ENCODE peak calls at places on chromosomes 6 and 20, in four cellular contexts. J is nephron progenitor cell, C is mesothelial cell of epicardium, Q is anterior cingulate cortex. R is an unnamed sample.

GRCh38 chr6:31473244-31473643 is 24.7 kb upstream of the MICB start:
- DNase-seq in J (no peak), Q (no peak), C (no peak), R (peak)

GRCh38 chr20:60583741-60584140 is 625.5 kb downstream of the CDH26 start:
- DNase-seq in J (no peak), C (no peak), Q (no peak), R (no peak)

GRCh38 chr20:25624500-25624939 is 706 bp upstream of the NANP start:
- DNase-seq in J (no peak), C (no peak), Q (peak), R (no peak)

GRCh38 chr20:23637282-23638221 is at the start of gene CST3:
- DNase-seq in C (peak), Q (no peak), J (peak), R (peak)

GRCh38 chr6:142868917-142869316 is 76.1 kb downstream of the HIVEP2 start:
- DNase-seq in C (no peak), Q (no peak), J (no peak), R (no peak)

GRCh38 chr6:134026597-134026996 is 25.8 kb downstream of the SLC2A12 start:
- DNase-seq in C (no peak), Q (no peak), J (no peak), R (no peak)

GRCh38 chr6:135054238-135054574 is 416 bp downstream of the HBS1L start:
- DNase-seq in J (no peak), Q (no peak), C (no peak), R (no peak)

GRCh38 chr6:111841822-111842221 is 31.4 kb downstream of the FYN start:
- DNase-seq in Q (no peak), C (no peak), J (no peak), R (no peak)

GRCh38 chr6:131740161-131740560 is 29.3 kb upstream of the CTAGE9 start:
- DNase-seq in C (no peak), Q (no peak), J (no peak), R (no peak)

GRCh38 chr6:166145751-166146150 is 21.9 kb downstream of the TBXT start:
- DNase-seq in C (no peak), J (no peak), Q (no peak), R (no peak)

GRCh38 chr6:139452176-139452876 is 77.9 kb upstream of the CITED2 start:
- DNase-seq in J (no peak), Q (no peak), C (no peak), R (no peak)

GRCh38 chr6:96522469-96523009 is 933 bp downstream of the UFL1 start:
- DNase-seq in Q (no peak), C (no peak), J (no peak), R (no peak)

GRCh38 chr20:50302463-50303041 is 111.9 kb downstream of the CEBPB start:
- DNase-seq in C (no peak), Q (no peak), J (no peak), R (no peak)

GRCh38 chr6:142751452-142751851 is 193.5 kb downstream of the HIVEP2 start:
- DNase-seq in Q (no peak), J (no peak), C (no peak), R (no peak)

GRCh38 chr20:41616228-41616627 is 1.9 kb downstream of the CHD6 start:
- DNase-seq in C (no peak), J (no peak), Q (no peak), R (no peak)

GRCh38 chr6:46288863-46289262 is 118.1 kb upstream of the ENPP5 start:
- DNase-seq in C (no peak), Q (no peak), J (no peak), R (no peak)

GRCh38 chr20:33566781-33567603 is 77.1 kb downstream of the CBFA2T2 start:
- DNase-seq in J (no peak), C (no peak), Q (no peak), R (no peak)

GRCh38 chr6:159221486-159222170 is 52.4 kb downstream of the FNDC1 start:
- DNase-seq in C (no peak), J (no peak), Q (no peak), R (no peak)

GRCh38 chr20:4821590-4821989 is 99.9 kb downstream of the PRND start:
- DNase-seq in C (no peak), Q (no peak), J (no peak), R (no peak)

GRCh38 chr6:140485740-140486467 is 1111.5 kb upstream of the CITED2 start:
- DNase-seq in C (no peak), Q (no peak), J (no peak), R (no peak)

GRCh38 chr20:64038579-64039292 is 2.8 kb downstream of the C20orf204 start:
- DNase-seq in Q (no peak), J (peak), C (peak), R (peak)

GRCh38 chr20:40686893-40687292 is 2.1 kb downstream of the MAFB start:
- DNase-seq in Q (no peak), J (no peak), C (no peak), R (no peak)

GRCh38 chr20:33387177-33387576 is 14.1 kb downstream of the CDK5RAP1 start:
- DNase-seq in Q (no peak), C (no peak), J (no peak), R (no peak)

GRCh38 chr6:18119236-18119635 is 3.2 kb downstream of the NHLRC1 start:
- DNase-seq in Q (no peak), J (no peak), C (no peak), R (no peak)

GRCh38 chr6:39294133-39294532 is 20.1 kb downstream of the KCNK17 start:
- DNase-seq in J (no peak), C (no peak), Q (no peak), R (no peak)

GRCh38 chr20:56765172-56766073 is 136.3 kb downstream of the TFAP2C start:
- DNase-seq in J (no peak), Q (no peak), C (no peak), R (no peak)

GRCh38 chr6:160133441-160134336 is 12.1 kb downstream of the SLC22A1 start:
- DNase-seq in Q (no peak), C (no peak), J (no peak), R (no peak)

GRCh38 chr6:42963179-42963854 is 2.8 kb downstream of the GNMT start:
- DNase-seq in J (no peak), Q (no peak), C (no peak), R (no peak)

GRCh38 chr20:63850689-63851547 is 10.4 kb upstream of the ABHD16B start:
- DNase-seq in C (no peak), Q (no peak), J (no peak), R (peak)

GRCh38 chr6:6225885-6226284 is 94.6 kb downstream of the F13A1 start:
- DNase-seq in J (no peak), Q (no peak), C (no peak), R (no peak)

GRCh38 chr6:106421491-106421890 is 61.0 kb downstream of the CRYBG1 start:
- DNase-seq in J (no peak), Q (no peak), C (no peak), R (no peak)

GRCh38 chr20:32206383-32207210 is 946 bp downstream of the PLAGL2 start:
- DNase-seq in Q (no peak), J (no peak), C (no peak), R (no peak)

GRCh38 chr6:157148391-157149323 is 174.7 kb downstream of the TMEM242 start:
- DNase-seq in Q (peak), C (no peak), J (no peak), R (no peak)

R was measured in ecto neural progenitor cell.